ENCODE peak calls at places on chromosomes 5 and 9, in seven cellular contexts. One of them, this sample, is unnamed.

GRCh38 chr5:151696470-151697061 is 9.9 kb upstream of the SPARC start:
- DNase-seq in hepatocyte: peak; percentile 92
- DNase-seq in Caco-2: no peak
- DNase-seq in stomach: no peak
- DNase-seq in H9: peak; percentile 55
- DNase-seq in psoas muscle: peak; percentile 81
- DNase-seq in A549: no peak
- DNase-seq in this sample: peak; percentile 60

GRCh38 chr9:78866228-78867132 is 569.6 kb downstream of the PSAT1 start:
- DNase-seq in psoas muscle: no peak
- DNase-seq in Caco-2: peak; percentile 1
- DNase-seq in H9: no peak
- DNase-seq in A549: peak; percentile 74
- DNase-seq in hepatocyte: peak; percentile 40
- DNase-seq in stomach: no peak
- DNase-seq in this sample: no peak

GRCh38 chr5:8685704-8686103 is 816.8 kb downstream of the MTRR start:
- DNase-seq in A549: no peak
- DNase-seq in stomach: no peak
- DNase-seq in psoas muscle: no peak
- DNase-seq in H9: peak; percentile 34
- DNase-seq in hepatocyte: peak; percentile 9
- DNase-seq in Caco-2: peak; percentile 10
- DNase-seq in this sample: peak; percentile 12

GRCh38 chr9:4662989-4663792 is 1.1 kb downstream of the PLPP6 start:
- DNase-seq in Caco-2: no peak
- DNase-seq in A549: no peak
- DNase-seq in stomach: no peak
- DNase-seq in hepatocyte: peak; percentile 51
- DNase-seq in psoas muscle: no peak
- DNase-seq in H9: no peak
- DNase-seq in this sample: no peak

GRCh38 chr9:89647366-89648128 is 42.7 kb downstream of the GADD45G start:
- DNase-seq in Caco-2: no peak
- DNase-seq in hepatocyte: no peak
- DNase-seq in psoas muscle: no peak
- DNase-seq in A549: no peak
- DNase-seq in stomach: no peak
- DNase-seq in H9: no peak
- DNase-seq in this sample: no peak

GRCh38 chr9:19283108-19283710 is 52.7 kb downstream of the DENND4C start:
- DNase-seq in stomach: no peak
- DNase-seq in psoas muscle: no peak
- DNase-seq in Caco-2: no peak
- DNase-seq in A549: no peak
- DNase-seq in H9: no peak
- DNase-seq in hepatocyte: no peak
- DNase-seq in this sample: no peak

GRCh38 chr5:96125335-96125891 is 163.8 kb upstream of the ELL2 start:
- DNase-seq in Caco-2: no peak
- DNase-seq in psoas muscle: no peak
- DNase-seq in H9: no peak
- DNase-seq in A549: no peak
- DNase-seq in stomach: no peak
- DNase-seq in hepatocyte: no peak
- DNase-seq in this sample: no peak

GRCh38 chr5:1251678-1252580 is 26.7 kb downstream of the SLC6A18 start:
- DNase-seq in stomach: no peak
- DNase-seq in A549: no peak
- DNase-seq in hepatocyte: peak; percentile 84
- DNase-seq in Caco-2: peak; percentile 53
- DNase-seq in psoas muscle: no peak
- DNase-seq in H9: no peak
- DNase-seq in this sample: peak; percentile 40

GRCh38 chr5:171342362-171343111 is 33.5 kb downstream of the TLX3 start:
- DNase-seq in A549: peak; percentile 40
- DNase-seq in H9: peak; percentile 62
- DNase-seq in psoas muscle: no peak
- DNase-seq in hepatocyte: peak; percentile 76
- DNase-seq in stomach: peak; percentile 40
- DNase-seq in Caco-2: peak; percentile 60
- DNase-seq in this sample: no peak

GRCh38 chr5:37055383-37055990 is 178.9 kb downstream of the NIPBL start:
- DNase-seq in H9: no peak
- DNase-seq in psoas muscle: no peak
- DNase-seq in Caco-2: no peak
- DNase-seq in stomach: no peak
- DNase-seq in A549: no peak
- DNase-seq in hepatocyte: no peak
- DNase-seq in this sample: no peak

GRCh38 chr9:136014928-136015633 is 53.9 kb upstream of the UBAC1 start:
- DNase-seq in psoas muscle: peak; percentile 39
- DNase-seq in Caco-2: no peak
- DNase-seq in stomach: no peak
- DNase-seq in hepatocyte: no peak
- DNase-seq in A549: no peak
- DNase-seq in H9: no peak
- DNase-seq in this sample: peak; percentile 17

GRCh38 chr5:135371738-135372232 is 27.2 kb downstream of the MACROH2A1 start:
- DNase-seq in hepatocyte: no peak
- DNase-seq in Caco-2: peak; percentile 14
- DNase-seq in psoas muscle: no peak
- DNase-seq in A549: no peak
- DNase-seq in stomach: no peak
- DNase-seq in H9: no peak
- DNase-seq in this sample: no peak

GRCh38 chr5:78320461-78320860 is 26.0 kb upstream of the AP3B1 start:
- DNase-seq in A549: no peak
- DNase-seq in psoas muscle: no peak
- DNase-seq in Caco-2: peak; percentile 13
- DNase-seq in stomach: no peak
- DNase-seq in H9: no peak
- DNase-seq in hepatocyte: peak; percentile 13
- DNase-seq in this sample: peak; percentile 28

GRCh38 chr5:40497573-40497972 is 182.1 kb upstream of the PTGER4 start:
- DNase-seq in A549: no peak
- DNase-seq in stomach: no peak
- DNase-seq in psoas muscle: no peak
- DNase-seq in H9: no peak
- DNase-seq in hepatocyte: no peak
- DNase-seq in Caco-2: no peak
- DNase-seq in this sample: no peak

GRCh38 chr9:127405344-127406125 is 8.6 kb downstream of the SLC2A8 start:
- DNase-seq in psoas muscle: peak; percentile 81
- DNase-seq in stomach: no peak
- DNase-seq in hepatocyte: no peak
- DNase-seq in Caco-2: no peak
- DNase-seq in H9: no peak
- DNase-seq in A549: no peak
- DNase-seq in this sample: no peak

GRCh38 chr9:76423216-76424177 is 29.3 kb upstream of the RFK start:
- DNase-seq in H9: no peak
- DNase-seq in A549: no peak
- DNase-seq in psoas muscle: no peak
- DNase-seq in hepatocyte: peak; percentile 23
- DNase-seq in stomach: no peak
- DNase-seq in Caco-2: peak; percentile 7
- DNase-seq in this sample: no peak

GRCh38 chr5:98638701-98639100 is 134.8 kb upstream of the RGMB start:
- DNase-seq in H9: no peak
- DNase-seq in psoas muscle: no peak
- DNase-seq in A549: no peak
- DNase-seq in hepatocyte: no peak
- DNase-seq in stomach: no peak
- DNase-seq in Caco-2: no peak
- DNase-seq in this sample: no peak

GRCh38 chr5:66415208-66415607 is 181.0 kb upstream of the MAST4 start:
- DNase-seq in psoas muscle: no peak
- DNase-seq in H9: no peak
- DNase-seq in Caco-2: no peak
- DNase-seq in A549: no peak
- DNase-seq in stomach: no peak
- DNase-seq in hepatocyte: no peak
- DNase-seq in this sample: no peak

GRCh38 chr5:178902849-178903248 is 7.1 kb downstream of the ZFP2 start:
- DNase-seq in A549: no peak
- DNase-seq in Caco-2: no peak
- DNase-seq in psoas muscle: no peak
- DNase-seq in stomach: no peak
- DNase-seq in H9: no peak
- DNase-seq in hepatocyte: no peak
- DNase-seq in this sample: no peak

GRCh38 chr9:101317735-101318134 is 67.1 kb downstream of the BAAT start:
- DNase-seq in H9: no peak
- DNase-seq in psoas muscle: no peak
- DNase-seq in Caco-2: no peak
- DNase-seq in hepatocyte: no peak
- DNase-seq in A549: no peak
- DNase-seq in stomach: no peak
- DNase-seq in this sample: no peak

GRCh38 chr9:71929223-71929622 is 17.8 kb downstream of the C9orf85 start:
- DNase-seq in stomach: no peak
- DNase-seq in hepatocyte: no peak
- DNase-seq in psoas muscle: no peak
- DNase-seq in H9: no peak
- DNase-seq in A549: no peak
- DNase-seq in Caco-2: no peak
- DNase-seq in this sample: no peak

GRCh38 chr9:71986860-71987259 is 73.6 kb downstream of the C9orf57 start:
- DNase-seq in H9: no peak
- DNase-seq in A549: no peak
- DNase-seq in hepatocyte: peak; percentile 12
- DNase-seq in Caco-2: no peak
- DNase-seq in stomach: no peak
- DNase-seq in psoas muscle: no peak
- DNase-seq in this sample: no peak

GRCh38 chr9:110143969-110144545 is 63.9 kb downstream of the C9orf152 start:
- DNase-seq in stomach: no peak
- DNase-seq in psoas muscle: no peak
- DNase-seq in H9: no peak
- DNase-seq in A549: no peak
- DNase-seq in Caco-2: no peak
- DNase-seq in hepatocyte: no peak
- DNase-seq in this sample: no peak
- TF ChIP-seq CTCF in stomach: no peak
- TF ChIP-seq CTCF in psoas muscle: no peak
- TF ChIP-seq CTCF in H9: no peak
- TF ChIP-seq CTCF in A549: no peak
- TF ChIP-seq CTCF in Caco-2: no peak
- TF ChIP-seq CTCF in hepatocyte: no peak
- TF ChIP-seq CTCF in this sample: no peak

GRCh38 chr9:113515862-113516261 is 52.3 kb downstream of the RGS3 start:
- DNase-seq in psoas muscle: no peak
- DNase-seq in Caco-2: no peak
- DNase-seq in H9: no peak
- DNase-seq in A549: no peak
- DNase-seq in stomach: no peak
- DNase-seq in hepatocyte: no peak
- DNase-seq in this sample: peak; percentile 26

GRCh38 chr9:113513111-113513510 is 49.6 kb downstream of the RGS3 start:
- DNase-seq in psoas muscle: no peak
- DNase-seq in A549: no peak
- DNase-seq in hepatocyte: no peak
- DNase-seq in Caco-2: no peak
- DNase-seq in stomach: no peak
- DNase-seq in H9: no peak
- DNase-seq in this sample: no peak

GRCh38 chr9:113513541-113513940 is 50.0 kb downstream of the RGS3 start:
- DNase-seq in Caco-2: no peak
- DNase-seq in H9: no peak
- DNase-seq in hepatocyte: no peak
- DNase-seq in stomach: no peak
- DNase-seq in A549: no peak
- DNase-seq in psoas muscle: no peak
- DNase-seq in this sample: peak; percentile 17

GRCh38 chr9:113514061-113514460 is 50.5 kb downstream of the RGS3 start:
- DNase-seq in hepatocyte: no peak
- DNase-seq in Caco-2: no peak
- DNase-seq in A549: no peak
- DNase-seq in H9: no peak
- DNase-seq in psoas muscle: no peak
- DNase-seq in stomach: no peak
- DNase-seq in this sample: no peak

GRCh38 chr9:113514748-113515147 is 51.2 kb downstream of the RGS3 start:
- DNase-seq in H9: no peak
- DNase-seq in psoas muscle: no peak
- DNase-seq in stomach: no peak
- DNase-seq in hepatocyte: no peak
- DNase-seq in A549: no peak
- DNase-seq in Caco-2: no peak
- DNase-seq in this sample: peak; percentile 18
- H3K4me1 ChIP-seq in H9: no peaks in the 10 kb centered on the region
- H3K4me1 ChIP-seq in psoas muscle: peaks cover 13% of the 10 kb centered on the region
- H3K4me1 ChIP-seq in stomach: peaks cover 41% of the 10 kb centered on the region
- H3K4me1 ChIP-seq in hepatocyte: peaks cover 9% of the 10 kb centered on the region
- H3K4me1 ChIP-seq in A549: peaks cover 30% of the 10 kb centered on the region
- H3K4me1 ChIP-seq in Caco-2: peaks cover 9% of the 10 kb centered on the region
- H3K4me1 ChIP-seq in this sample: peaks cover 56% of the 10 kb centered on the region

GRCh38 chr5:131846536-131846935 is 49.7 kb upstream of the FNIP1 start:
- DNase-seq in Caco-2: no peak
- DNase-seq in A549: no peak
- DNase-seq in H9: no peak
- DNase-seq in psoas muscle: no peak
- DNase-seq in hepatocyte: no peak
- DNase-seq in stomach: no peak
- DNase-seq in this sample: no peak
- H3K9me3 ChIP-seq in Caco-2: peaks cover 42% of the 10 kb centered on the region
- H3K9me3 ChIP-seq in A549: peaks cover 29% of the 10 kb centered on the region
- H3K9me3 ChIP-seq in H9: no peaks in the 10 kb centered on the region
- H3K9me3 ChIP-seq in psoas muscle: peaks cover 18% of the 10 kb centered on the region
- H3K9me3 ChIP-seq in hepatocyte: peaks cover 5% of the 10 kb centered on the region
- H3K9me3 ChIP-seq in stomach: peaks cover 48% of the 10 kb centered on the region
- H3K9me3 ChIP-seq in this sample: peaks cover 42% of the 10 kb centered on the region

DNA sequence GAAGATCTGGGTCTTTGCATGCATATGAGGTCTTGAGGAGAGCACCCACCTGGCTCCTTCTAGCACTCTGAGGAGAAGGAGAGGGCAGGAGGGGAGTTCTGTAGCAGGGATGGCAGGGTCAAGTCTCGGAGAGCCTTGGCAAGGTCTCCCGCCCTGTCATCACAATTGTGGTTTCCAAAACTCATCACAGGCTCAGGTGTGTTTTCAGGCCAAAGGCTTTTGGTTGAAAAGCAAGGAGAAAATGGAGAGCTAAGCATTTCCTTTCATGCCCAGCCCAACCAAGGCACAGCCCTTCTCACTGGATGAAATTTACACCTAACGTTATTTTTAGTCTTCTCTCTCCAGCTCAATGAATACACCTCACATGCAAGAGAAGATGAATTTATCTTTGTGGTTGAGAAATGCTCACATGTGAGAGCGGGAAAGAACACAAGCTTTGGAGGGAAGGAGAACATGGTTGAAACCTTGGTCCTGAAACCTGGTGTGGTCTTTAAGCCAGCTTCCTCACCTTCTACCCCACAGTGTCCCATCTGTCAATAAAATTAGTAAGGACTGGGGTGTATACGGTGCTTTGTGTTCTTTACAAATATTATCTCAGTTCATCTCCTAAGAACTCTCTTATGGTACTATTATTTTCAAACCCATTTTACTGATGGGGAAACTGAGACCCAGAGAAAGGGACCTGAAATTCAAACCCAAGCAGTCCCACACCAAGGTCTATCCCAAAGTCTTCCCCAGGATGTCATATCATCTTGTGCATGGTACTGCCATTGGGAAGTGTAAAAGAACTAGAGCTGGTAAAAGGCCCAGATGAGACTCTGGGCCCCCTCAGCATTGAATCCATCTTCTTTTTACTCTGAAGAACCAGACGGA is 47.8 kb upstream of the CPEB4 start:
- DNase-seq in hepatocyte: no peak
- DNase-seq in H9: no peak
- DNase-seq in Caco-2: no peak
- DNase-seq in A549: no peak
- DNase-seq in psoas muscle: no peak
- DNase-seq in stomach: no peak
- DNase-seq in this sample: no peak
- TF ChIP-seq CTCF in hepatocyte: no peak
- TF ChIP-seq CTCF in H9: no peak
- TF ChIP-seq CTCF in Caco-2: no peak
- TF ChIP-seq CTCF in A549: no peak
- TF ChIP-seq CTCF in psoas muscle: no peak
- TF ChIP-seq CTCF in stomach: no peak
- TF ChIP-seq CTCF in this sample: no peak